ENCODE peak calls at places on chromosomes 13 and 19, in nine cellular contexts. G is psoas muscle; Q is CD8-positive, alpha-beta T cell; H is thyroid gland; Y is ovary; X is Caco-2; T is WERI-Rb-1; O is pancreas; W is thoracic aorta. J is an unnamed sample. For H3K27me3, the result is how much of the 10 kb centered on the place peaks cover.

GRCh38 chr19:2603320-2603719 is 99.2 kb downstream of the GNG7 start:
- DNase-seq in Q (no peak), Y (no peak), G (peak), W (no peak), T (no peak), H (peak), X (no peak), O (no peak), J (peak)

GRCh38 chr19:18660051-18660910 is 23.2 kb upstream of the CRTC1 start:
- DNase-seq in H (peak), Y (no peak), W (peak), O (peak), X (no peak), T (no peak), G (peak), Q (no peak), J (peak)

GRCh38 chr19:7386308-7386707 is 37.6 kb downstream of the ARHGEF18 start:
- DNase-seq in X (peak), O (no peak), Y (no peak), G (no peak), W (no peak), H (no peak), T (peak), Q (no peak), J (no peak)

GRCh38 chr13:91167706-91168459 is 179.6 kb upstream of the MIR17HG start:
- DNase-seq in Y (no peak), T (no peak), G (no peak), O (no peak), Q (no peak), X (no peak), H (no peak), W (no peak), J (no peak)

GRCh38 chr13:44726214-44726613 is 150.1 kb upstream of the TSC22D1 start:
- DNase-seq in G (no peak), H (no peak), O (no peak), W (no peak), Q (no peak), Y (no peak), X (no peak), T (no peak), J (no peak)

GRCh38 chr13:79519252-79519651 is 38.3 kb downstream of the NDFIP2 start:
- DNase-seq in T (no peak), Q (no peak), X (no peak), Y (no peak), O (no peak), G (no peak), W (no peak), H (no peak), J (no peak)

GRCh38 chr19:9381367-9381785 is 18.6 kb downstream of the ZNF177 start:
- DNase-seq in X (no peak), Y (no peak), T (no peak), Q (no peak), W (no peak), H (no peak), G (no peak), O (no peak), J (no peak)

GRCh38 chr19:3115916-3116602 is 19.8 kb upstream of the GNA15 start:
- DNase-seq in G (no peak), W (no peak), X (no peak), H (no peak), O (no peak), Q (no peak), Y (no peak), T (no peak), J (no peak)

GRCh38 chr19:16363852-16364230 is 39.2 kb downstream of the KLF2 start:
- DNase-seq in Y (no peak), H (no peak), Q (no peak), G (no peak), O (no peak), T (no peak), X (no peak), W (no peak), J (no peak)

GRCh38 chr13:35764359-35765015 is 288.0 kb upstream of the MAB21L1 start:
- DNase-seq in Y (no peak), H (no peak), T (peak), O (no peak), Q (no peak), W (no peak), G (no peak), X (no peak), J (no peak)

GRCh38 chr13:49499889-49500660 is 4.3 kb downstream of the PHF11 start:
- DNase-seq in X (no peak), Q (no peak), O (no peak), W (no peak), Y (no peak), H (no peak), T (no peak), G (no peak), J (no peak)

GRCh38 chr19:21439372-21439771 is 42.4 kb downstream of the ZNF493 start:
- DNase-seq in X (no peak), H (peak), O (peak), Y (no peak), W (no peak), Q (no peak), G (no peak), T (no peak), J (no peak)

GRCh38 chr13:31521466-31521865 is 217.9 kb upstream of the RXFP2 start:
- DNase-seq in Q (no peak), H (no peak), T (no peak), X (no peak), W (no peak), G (no peak), Y (no peak), O (no peak), J (peak)

GRCh38 chr13:44015133-44015532 is 135.4 kb downstream of the LACC1 start:
- DNase-seq in W (no peak), O (no peak), X (no peak), G (no peak), T (no peak), Y (no peak), Q (no peak), H (no peak), J (no peak)

GRCh38 chr19:16355293-16356043 is 30.8 kb downstream of the KLF2 start:
- DNase-seq in T (no peak), X (no peak), Q (no peak), G (no peak), H (no peak), O (no peak), W (no peak), Y (peak), J (peak)

GRCh38 chr13:20197361-20197834 is 4.7 kb upstream of the GJB2 start:
- DNase-seq in X (peak), Q (no peak), T (no peak), H (peak), O (no peak), G (no peak), W (no peak), Y (no peak), J (no peak)

GRCh38 chr13:113648218-113648615 is 9.8 kb downstream of the ATP4B start:
- DNase-seq in Y (no peak), H (peak), Q (no peak), G (no peak), W (no peak), X (no peak), O (no peak), T (peak), J (peak)

GRCh38 chr19:4391701-4392543 is 8.4 kb downstream of the SH3GL1 start:
- DNase-seq in X (no peak), Q (no peak), G (peak), T (no peak), H (no peak), W (no peak), Y (peak), O (no peak), J (peak)

GRCh38 chr19:35098413-35099049 is 17.1 kb upstream of the FXYD3 start:
- DNase-seq in T (no peak), G (no peak), H (peak), X (no peak), Q (no peak), Y (no peak), W (no peak), O (peak), J (no peak)

GRCh38 chr13:74278901-74279300 is 144.7 kb upstream of the KLF12 start:
- DNase-seq in O (no peak), Q (no peak), T (no peak), G (no peak), X (no peak), H (no peak), W (no peak), Y (no peak), J (no peak)

GRCh38 chr13:76991432-76991795 is 467 bp upstream of the CLN5 start:
- DNase-seq in O (no peak), T (no peak), Q (peak), G (peak), X (no peak), Y (no peak), H (peak), W (peak), J (no peak)

GRCh38 chr19:31119951-31120690 is 229.1 kb downstream of the TSHZ3 start:
- DNase-seq in X (no peak), O (no peak), W (no peak), T (no peak), H (peak), Y (no peak), G (no peak), Q (no peak), J (no peak)

GRCh38 chr19:4871711-4872110 is 4.2 kb upstream of the PLIN3 start:
- DNase-seq in Y (no peak), T (no peak), Q (no peak), X (no peak), G (no peak), H (no peak), O (no peak), W (no peak), J (no peak)

GRCh38 chr19:34276614-34277013 is 22.3 kb downstream of the GARRE1 start:
- DNase-seq in O (no peak), G (no peak), Q (no peak), H (peak), W (no peak), X (no peak), Y (no peak), T (no peak), J (no peak)

GRCh38 chr13:31035162-31035951 is 102.9 kb downstream of the TEX26 start:
- DNase-seq in W (no peak), G (no peak), Y (peak), T (no peak), Q (no peak), O (no peak), H (no peak), X (no peak), J (peak)

GRCh38 chr19:907183-907853 is 5.7 kb downstream of the R3HDM4 start:
- DNase-seq in Q (no peak), Y (no peak), O (no peak), W (no peak), X (no peak), G (peak), H (no peak), T (no peak), J (no peak)

GRCh38 chr19:38699027-38699346 is 45.3 kb downstream of the CAPN12 start:
- DNase-seq in W (no peak), Y (no peak), H (no peak), G (no peak), O (no peak), Q (no peak), X (no peak), T (no peak), J (no peak)

GRCh38 chr13:23617551-23618014 is 47.4 kb downstream of the TNFRSF19 start:
- DNase-seq in G (no peak), O (no peak), W (no peak), Y (no peak), T (peak), H (no peak), Q (no peak), X (no peak), J (no peak)

GRCh38 chr19:55720801-55721200 is 17.4 kb downstream of the NLRP9 start:
- DNase-seq in G (no peak), Q (no peak), T (no peak), X (no peak), W (no peak), H (no peak), Y (no peak), O (no peak), J (no peak)

GRCh38 chr19:55716531-55716930 is 21.7 kb downstream of the NLRP9 start:
- DNase-seq in H (no peak), X (no peak), O (no peak), Y (no peak), G (no peak), T (no peak), W (no peak), Q (no peak), J (no peak)

GRCh38 chr19:55723491-55723890 is 14.7 kb downstream of the NLRP9 start:
- DNase-seq in Q (no peak), X (no peak), O (no peak), H (no peak), Y (no peak), T (no peak), G (no peak), W (no peak), J (no peak)

GRCh38 chr19:55717251-55717650 is 21.0 kb downstream of the NLRP9 start:
- DNase-seq in X (no peak), T (no peak), Y (no peak), O (no peak), W (no peak), H (no peak), Q (no peak), G (no peak), J (no peak)

DNA sequence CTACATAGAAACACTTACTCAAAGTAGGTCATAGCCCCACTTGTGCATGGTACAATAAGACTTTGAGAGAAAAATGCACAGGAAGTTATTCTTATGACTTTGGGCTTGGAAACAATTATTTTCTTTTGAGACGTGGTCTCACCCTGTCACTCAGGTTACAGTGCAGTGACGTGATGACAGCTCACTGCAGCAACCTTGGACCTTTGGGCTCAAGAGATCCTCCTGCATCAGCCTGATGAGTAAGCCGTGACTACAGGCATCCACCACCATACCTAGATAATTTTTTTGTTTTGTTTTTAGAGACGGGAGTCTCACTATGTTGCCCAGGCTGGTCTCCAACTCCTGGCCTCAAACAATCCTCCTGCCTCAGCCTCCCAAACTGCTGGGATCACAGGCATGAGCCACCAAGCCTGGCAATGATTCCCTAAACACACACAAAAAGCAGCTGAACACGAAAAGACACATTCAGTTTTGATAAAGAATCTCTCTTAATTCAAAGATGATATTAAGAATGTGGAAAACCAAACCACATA is 17.9 kb downstream of the NLRP9 start:
- DNase-seq in W (no peak), G (no peak), T (no peak), Q (no peak), X (no peak), H (no peak), Y (no peak), O (no peak), J (no peak)
- H3K27me3 ChIP-seq in W (under half), G (under half), T (half or more), Q (under half), X (under half), H (under half), Y (under half), O (under half), J (under half)

GRCh38 chr13:26544707-26545106 is 12.8 kb upstream of the WASF3 start:
- DNase-seq in O (no peak), Q (no peak), W (no peak), X (no peak), T (no peak), H (no peak), Y (no peak), G (no peak), J (no peak)
- H3K27me3 ChIP-seq in O (under half), Q (under half), W (under half), X (under half), T (under half), H (under half), Y (under half), G (under half), J (under half)

DNA sequence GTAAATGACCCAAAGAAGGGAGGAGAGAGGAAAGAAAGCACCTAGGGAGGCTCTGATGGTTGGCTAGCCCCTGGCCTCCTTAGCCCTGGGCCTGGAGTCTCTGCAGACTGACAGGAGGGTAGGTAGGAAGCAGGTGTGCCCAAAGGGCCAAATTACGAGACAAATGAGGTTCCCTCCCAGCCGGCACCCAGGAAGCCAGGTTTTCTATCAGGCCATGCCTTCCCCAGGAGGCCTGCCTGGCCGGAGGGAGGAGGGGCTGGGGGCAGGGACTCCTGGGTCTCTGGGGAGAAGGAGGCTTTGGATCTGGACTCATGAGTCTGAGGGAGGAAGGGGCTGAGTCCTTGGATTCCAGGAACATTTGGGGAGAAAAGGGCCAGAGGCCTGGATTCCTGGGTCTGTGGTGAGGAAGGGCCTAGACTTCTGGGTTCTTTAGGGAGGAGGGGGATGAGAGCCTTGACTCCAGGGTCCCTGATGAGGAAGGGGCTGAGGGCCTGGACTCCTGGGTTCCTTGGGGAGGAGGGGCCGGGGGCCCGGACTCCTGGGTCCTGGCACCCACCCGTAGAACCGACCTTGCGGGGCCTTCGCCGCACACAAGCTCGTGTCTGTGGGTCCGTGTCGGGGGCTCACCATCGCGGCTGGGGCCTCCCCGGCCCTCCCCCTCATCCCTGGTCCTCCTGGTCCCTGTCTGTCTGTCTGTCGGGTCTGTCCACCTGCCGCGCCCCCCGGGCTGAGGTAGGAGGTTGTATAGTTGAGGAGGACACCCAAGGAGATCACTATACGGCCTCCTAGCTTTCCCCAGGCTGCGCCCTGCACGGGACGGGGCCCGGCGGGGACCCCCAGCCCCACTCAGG is 840 bp upstream of the SPACA6 start:
- DNase-seq in G (no peak), Q (no peak), X (no peak), H (no peak), O (no peak), Y (no peak), T (no peak), W (no peak), J (no peak)
- H3K27me3 ChIP-seq in G (under half), Q (under half), X (under half), H (under half), O (under half), Y (under half), T (under half), W (under half), J (under half)

DNA sequence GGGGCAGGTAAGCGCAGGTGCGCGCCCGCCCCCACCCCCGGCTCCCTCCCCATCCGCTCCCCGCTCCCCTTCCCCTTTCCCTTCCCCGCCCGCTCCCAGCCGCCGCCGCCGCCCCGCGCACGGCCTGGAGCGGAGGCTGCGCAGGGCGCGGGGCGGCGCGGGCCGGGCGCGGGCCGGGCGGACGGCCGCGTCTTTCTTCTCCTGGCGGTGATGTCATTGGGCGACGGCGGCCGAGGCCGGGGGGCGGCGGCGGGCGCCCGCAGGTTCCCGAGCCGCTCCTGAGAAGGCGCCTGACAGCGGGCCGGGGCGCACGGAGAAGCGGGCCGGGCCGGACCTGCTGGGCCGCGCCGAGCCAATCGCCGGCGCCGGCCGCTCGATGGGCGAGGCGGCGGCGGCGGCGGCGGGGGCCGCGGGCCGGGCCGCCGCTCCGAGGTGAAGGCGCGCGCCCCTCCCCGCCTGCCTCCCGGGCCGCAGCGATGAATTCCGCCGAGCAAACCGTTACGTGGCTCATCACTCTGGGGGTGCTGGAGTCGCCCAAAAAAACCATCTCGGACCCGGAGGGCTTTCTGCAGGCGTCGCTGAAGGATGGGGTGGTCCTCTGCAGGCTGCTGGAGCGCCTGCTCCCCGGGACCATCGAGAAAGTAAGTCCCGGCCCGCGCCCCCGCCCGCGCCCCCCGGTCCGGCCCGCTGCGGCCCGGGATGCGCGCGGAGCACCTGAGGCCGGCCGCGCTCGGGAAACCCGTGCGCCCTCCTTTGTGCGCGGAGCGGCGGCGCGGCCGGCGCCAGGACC is at the start of gene ARHGEF7:
- DNase-seq in Q (no peak), T (no peak), W (no peak), X (peak), Y (peak), G (no peak), H (no peak), O (no peak), J (peak)
- H3K27me3 ChIP-seq in Q (under half), T (half or more), W (under half), X (under half), Y (under half), G (under half), H (under half), O (under half), J (under half)

DNA sequence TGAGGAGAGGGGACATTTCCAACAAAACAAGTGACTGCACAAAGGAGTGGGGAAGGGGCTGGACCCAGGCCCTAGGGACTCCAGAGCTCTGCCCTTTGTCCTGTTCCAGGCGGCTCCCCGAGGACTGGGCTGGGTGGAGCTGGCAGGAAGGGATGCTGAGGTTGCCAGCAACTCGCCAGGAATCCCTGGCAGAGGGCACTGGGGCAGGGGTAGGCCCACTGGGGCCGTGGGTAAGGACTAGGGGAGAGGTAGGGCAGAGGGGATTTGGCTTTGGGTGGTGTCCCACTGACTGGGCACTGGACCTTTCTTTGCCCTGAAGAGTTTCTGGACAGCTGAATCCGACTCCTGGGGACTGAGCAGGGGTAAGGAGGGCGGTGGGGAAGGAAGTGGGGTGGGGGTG is 7.9 kb downstream of the LIPE start:
- DNase-seq in T (no peak), Y (no peak), X (no peak), Q (no peak), O (no peak), W (no peak), G (no peak), H (no peak), J (no peak)
- H3K27me3 ChIP-seq in T (under half), Y (under half), X (under half), Q (under half), O (under half), W (under half), G (under half), H (under half), J (under half)

GRCh38 chr19:41932259-41933130 is 4.2 kb upstream of the ERFL start:
- DNase-seq in Y (no peak), T (no peak), Q (no peak), G (no peak), W (no peak), H (no peak), O (no peak), X (no peak), J (no peak)
- H3K27me3 ChIP-seq in Y (under half), T (under half), Q (under half), G (half or more), W (under half), H (under half), O (under half), X (under half), J (under half)

DNA sequence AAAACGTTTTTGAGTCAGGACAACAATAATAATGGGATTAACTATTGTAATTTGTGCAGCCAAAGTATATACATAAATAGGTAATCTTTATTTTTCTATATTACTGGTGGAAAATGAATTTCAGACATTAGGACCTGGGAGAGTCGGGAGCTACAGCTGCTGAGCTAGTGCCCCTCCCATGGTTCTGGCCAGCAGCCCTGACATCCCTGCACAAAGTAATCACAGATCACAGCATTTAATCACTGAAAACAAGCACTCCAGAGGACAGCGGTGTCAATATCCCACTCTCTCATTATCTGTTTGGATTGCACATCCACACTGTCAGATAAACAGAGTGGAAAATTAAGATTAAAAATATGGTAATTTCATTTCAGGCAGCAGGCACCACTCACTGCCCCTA is 254.0 kb upstream of the SOX21 start:
- DNase-seq in Q (no peak), W (no peak), G (no peak), H (no peak), O (no peak), T (peak), X (no peak), Y (no peak), J (no peak)
- H3K27me3 ChIP-seq in Q (under half), W (under half), G (half or more), H (under half), O (under half), T (under half), X (under half), Y (under half), J (under half)

J was measured in uterus.